ENCODE peak calls at places on chromosomes 16 and 17, in ten cellular contexts. One of them, this sample, is unnamed.

GRCh38 chr17:29686998-29687397 is 64.3 kb upstream of the CORO6 start:
- DNase-seq in cardiac muscle cell: no peak
- DNase-seq in NCI-H82: no peak
- DNase-seq in stimulated activated CD4-positive, alpha-beta T cell treated with anti-CD3 and anti-CD28 coated beads, Interleukin-2, amount 100 ng/mL, for 24 hours: no peak
- DNase-seq in foreskin fibroblast: no peak
- DNase-seq in COR-L47: no peak
- DNase-seq in effector memory CD4-positive, alpha-beta T cell: no peak
- DNase-seq in stimulated activated CD8-positive, alpha-beta memory T cell treated with anti-CD3 and anti-CD28 coated beads, Interleukin-7, amount 100 ng/mL, for 1 hour: no peak
- DNase-seq in activated CD8-positive, alpha-beta memory T cell treated with anti-CD3 and anti-CD28 coated beads for 4 hours: no peak
- DNase-seq in nucleus accumbens: no peak
- DNase-seq in this sample: no peak

GRCh38 chr17:7141824-7142223 is 27.2 kb upstream of the ASGR2 start:
- DNase-seq in cardiac muscle cell: no peak
- DNase-seq in stimulated activated CD8-positive, alpha-beta memory T cell treated with anti-CD3 and anti-CD28 coated beads, Interleukin-7, amount 100 ng/mL, for 1 hour: no peak
- DNase-seq in stimulated activated CD4-positive, alpha-beta T cell treated with anti-CD3 and anti-CD28 coated beads, Interleukin-2, amount 100 ng/mL, for 24 hours: no peak
- DNase-seq in nucleus accumbens: no peak
- DNase-seq in activated CD8-positive, alpha-beta memory T cell treated with anti-CD3 and anti-CD28 coated beads for 4 hours: no peak
- DNase-seq in foreskin fibroblast: no peak
- DNase-seq in COR-L47: no peak
- DNase-seq in NCI-H82: no peak
- DNase-seq in effector memory CD4-positive, alpha-beta T cell: no peak
- DNase-seq in this sample: no peak

GRCh38 chr16:84839956-84840355 is 20.2 kb downstream of the CRISPLD2 start:
- DNase-seq in COR-L47: no peak
- DNase-seq in foreskin fibroblast: peak; percentile 61
- DNase-seq in cardiac muscle cell: peak; percentile 74
- DNase-seq in NCI-H82: no peak
- DNase-seq in effector memory CD4-positive, alpha-beta T cell: no peak
- DNase-seq in stimulated activated CD8-positive, alpha-beta memory T cell treated with anti-CD3 and anti-CD28 coated beads, Interleukin-7, amount 100 ng/mL, for 1 hour: no peak
- DNase-seq in nucleus accumbens: no peak
- DNase-seq in activated CD8-positive, alpha-beta memory T cell treated with anti-CD3 and anti-CD28 coated beads for 4 hours: no peak
- DNase-seq in stimulated activated CD4-positive, alpha-beta T cell treated with anti-CD3 and anti-CD28 coated beads, Interleukin-2, amount 100 ng/mL, for 24 hours: no peak
- DNase-seq in this sample: peak; percentile 95

GRCh38 chr16:68235105-68235881 is 634 bp downstream of the ESRP2 start:
- DNase-seq in stimulated activated CD4-positive, alpha-beta T cell treated with anti-CD3 and anti-CD28 coated beads, Interleukin-2, amount 100 ng/mL, for 24 hours: no peak
- DNase-seq in stimulated activated CD8-positive, alpha-beta memory T cell treated with anti-CD3 and anti-CD28 coated beads, Interleukin-7, amount 100 ng/mL, for 1 hour: no peak
- DNase-seq in activated CD8-positive, alpha-beta memory T cell treated with anti-CD3 and anti-CD28 coated beads for 4 hours: no peak
- DNase-seq in COR-L47: peak; percentile 11
- DNase-seq in foreskin fibroblast: no peak
- DNase-seq in NCI-H82: peak; percentile 11
- DNase-seq in nucleus accumbens: no peak
- DNase-seq in effector memory CD4-positive, alpha-beta T cell: no peak
- DNase-seq in cardiac muscle cell: no peak
- DNase-seq in this sample: no peak

GRCh38 chr17:6231886-6232767 is 161.9 kb downstream of the WSCD1 start:
- DNase-seq in foreskin fibroblast: peak; percentile 4
- DNase-seq in stimulated activated CD4-positive, alpha-beta T cell treated with anti-CD3 and anti-CD28 coated beads, Interleukin-2, amount 100 ng/mL, for 24 hours: no peak
- DNase-seq in nucleus accumbens: no peak
- DNase-seq in COR-L47: no peak
- DNase-seq in activated CD8-positive, alpha-beta memory T cell treated with anti-CD3 and anti-CD28 coated beads for 4 hours: no peak
- DNase-seq in effector memory CD4-positive, alpha-beta T cell: no peak
- DNase-seq in stimulated activated CD8-positive, alpha-beta memory T cell treated with anti-CD3 and anti-CD28 coated beads, Interleukin-7, amount 100 ng/mL, for 1 hour: no peak
- DNase-seq in NCI-H82: no peak
- DNase-seq in cardiac muscle cell: peak; percentile 2
- DNase-seq in this sample: peak; percentile 89

GRCh38 chr17:58468944-58469343 is 19.3 kb downstream of the HSF5 start:
- DNase-seq in NCI-H82: no peak
- DNase-seq in stimulated activated CD4-positive, alpha-beta T cell treated with anti-CD3 and anti-CD28 coated beads, Interleukin-2, amount 100 ng/mL, for 24 hours: no peak
- DNase-seq in COR-L47: no peak
- DNase-seq in cardiac muscle cell: no peak
- DNase-seq in nucleus accumbens: no peak
- DNase-seq in effector memory CD4-positive, alpha-beta T cell: no peak
- DNase-seq in activated CD8-positive, alpha-beta memory T cell treated with anti-CD3 and anti-CD28 coated beads for 4 hours: no peak
- DNase-seq in foreskin fibroblast: no peak
- DNase-seq in stimulated activated CD8-positive, alpha-beta memory T cell treated with anti-CD3 and anti-CD28 coated beads, Interleukin-7, amount 100 ng/mL, for 1 hour: no peak
- DNase-seq in this sample: no peak

GRCh38 chr17:79033046-79033616 is 9.2 kb downstream of the C1QTNF1 start:
- DNase-seq in nucleus accumbens: no peak
- DNase-seq in COR-L47: no peak
- DNase-seq in stimulated activated CD4-positive, alpha-beta T cell treated with anti-CD3 and anti-CD28 coated beads, Interleukin-2, amount 100 ng/mL, for 24 hours: no peak
- DNase-seq in NCI-H82: no peak
- DNase-seq in activated CD8-positive, alpha-beta memory T cell treated with anti-CD3 and anti-CD28 coated beads for 4 hours: no peak
- DNase-seq in cardiac muscle cell: no peak
- DNase-seq in stimulated activated CD8-positive, alpha-beta memory T cell treated with anti-CD3 and anti-CD28 coated beads, Interleukin-7, amount 100 ng/mL, for 1 hour: no peak
- DNase-seq in foreskin fibroblast: no peak
- DNase-seq in effector memory CD4-positive, alpha-beta T cell: no peak
- DNase-seq in this sample: no peak

GRCh38 chr16:4293822-4294457 is 21.1 kb upstream of the TFAP4 start:
- DNase-seq in cardiac muscle cell: peak; percentile 81
- DNase-seq in COR-L47: peak; percentile 56
- DNase-seq in activated CD8-positive, alpha-beta memory T cell treated with anti-CD3 and anti-CD28 coated beads for 4 hours: no peak
- DNase-seq in stimulated activated CD8-positive, alpha-beta memory T cell treated with anti-CD3 and anti-CD28 coated beads, Interleukin-7, amount 100 ng/mL, for 1 hour: no peak
- DNase-seq in foreskin fibroblast: peak; percentile 77
- DNase-seq in effector memory CD4-positive, alpha-beta T cell: no peak
- DNase-seq in stimulated activated CD4-positive, alpha-beta T cell treated with anti-CD3 and anti-CD28 coated beads, Interleukin-2, amount 100 ng/mL, for 24 hours: no peak
- DNase-seq in NCI-H82: peak; percentile 63
- DNase-seq in nucleus accumbens: peak; percentile 16
- DNase-seq in this sample: peak; percentile 77

GRCh38 chr17:75494326-75494877 is 20.9 kb downstream of the CASKIN2 start:
- DNase-seq in COR-L47: no peak
- DNase-seq in activated CD8-positive, alpha-beta memory T cell treated with anti-CD3 and anti-CD28 coated beads for 4 hours: no peak
- DNase-seq in cardiac muscle cell: no peak
- DNase-seq in NCI-H82: no peak
- DNase-seq in nucleus accumbens: no peak
- DNase-seq in stimulated activated CD8-positive, alpha-beta memory T cell treated with anti-CD3 and anti-CD28 coated beads, Interleukin-7, amount 100 ng/mL, for 1 hour: no peak
- DNase-seq in stimulated activated CD4-positive, alpha-beta T cell treated with anti-CD3 and anti-CD28 coated beads, Interleukin-2, amount 100 ng/mL, for 24 hours: no peak
- DNase-seq in effector memory CD4-positive, alpha-beta T cell: no peak
- DNase-seq in foreskin fibroblast: no peak
- DNase-seq in this sample: no peak

This sample was measured in Daoy.